ENCODE peak calls at places on chromosomes 13 and 19, in nine cellular contexts. Z is AG10803; S is testis; B is activated CD4-positive, alpha-beta T cell treated with anti-CD3 and anti-CD28 coated beads for 48 hours; T is CD8-positive, alpha-beta memory T cell; F is neural crest cell; R is iPS-NIHi11; Y is GM12865; N is T-helper 9 cell. A is an unnamed sample.

GRCh38 chr13:45178349-45179142 is 22.3 kb downstream of the KCTD4 start:
- DNase-seq in F (no peak), N (no peak), T (no peak), B (peak), Z (peak), Y (no peak), S (no peak), R (no peak), A (no peak)

GRCh38 chr19:11142528-11143171 is 12.9 kb downstream of the SPC24 start:
- DNase-seq in R (peak), S (peak), Y (no peak), F (no peak), N (no peak), T (no peak), B (no peak), Z (peak), A (peak)

GRCh38 chr13:114048463-114048862 is 74.6 kb upstream of the C13orf46 start:
- DNase-seq in S (no peak), R (peak), Y (no peak), Z (no peak), N (no peak), T (no peak), F (no peak), B (no peak), A (no peak)

GRCh38 chr19:10831980-10832658 is 3.9 kb downstream of the TMED1 start:
- DNase-seq in N (no peak), F (no peak), R (no peak), T (no peak), Z (no peak), B (no peak), S (no peak), Y (no peak), A (no peak)

GRCh38 chr19:17332677-17333581 is 1.7 kb downstream of the ANO8 start:
- DNase-seq in R (peak), Y (peak), N (no peak), Z (peak), T (no peak), B (peak), S (peak), F (no peak), A (no peak)

GRCh38 chr19:12668937-12669271 is 2.3 kb downstream of the WDR83 start:
- DNase-seq in Z (peak), Y (peak), S (peak), N (peak), F (no peak), T (peak), B (peak), R (peak), A (no peak)

GRCh38 chr13:47708386-47708785 is 292.7 kb downstream of the SUCLA2 start:
- DNase-seq in T (no peak), F (no peak), B (no peak), N (no peak), S (no peak), Y (no peak), Z (peak), R (no peak), A (no peak)

GRCh38 chr19:51531349-51532315 is at the start of gene SIGLEC6:
- DNase-seq in N (no peak), S (peak), Z (no peak), Y (peak), F (no peak), B (peak), R (no peak), T (no peak), A (no peak)

GRCh38 chr13:21063031-21063430 is 1.6 kb upstream of the LATS2 start:
- DNase-seq in F (no peak), S (no peak), Z (no peak), N (no peak), T (no peak), R (no peak), Y (no peak), B (no peak), A (peak)

GRCh38 chr19:1265611-1266115 is 3.5 kb upstream of the CIRBP start:
- DNase-seq in B (peak), N (no peak), Y (no peak), Z (peak), T (peak), R (no peak), F (no peak), S (no peak), A (no peak)

GRCh38 chr19:8673281-8673891 is 25.2 kb downstream of the ACTL9 start:
- DNase-seq in Y (no peak), B (no peak), Z (no peak), S (no peak), R (no peak), F (no peak), N (no peak), T (no peak), A (no peak)

GRCh38 chr13:25803626-25804025 is 248.2 kb downstream of the SHISA2 start:
- DNase-seq in T (no peak), N (no peak), S (no peak), Y (no peak), R (no peak), Z (no peak), F (no peak), B (no peak), A (no peak)

GRCh38 chr19:29927944-29928669 is 13.9 kb upstream of the URI1 start:
- DNase-seq in N (no peak), S (no peak), F (peak), T (no peak), R (peak), Z (no peak), B (peak), Y (peak), A (no peak)

GRCh38 chr19:58345558-58345957 is 7.7 kb downstream of the A1BG start:
- DNase-seq in N (no peak), B (no peak), T (no peak), F (no peak), Y (no peak), S (no peak), Z (no peak), R (no peak), A (no peak)

GRCh38 chr19:5503598-5503997 is 48.4 kb downstream of the ZNRF4 start:
- DNase-seq in F (no peak), Y (peak), Z (no peak), B (no peak), S (no peak), N (no peak), T (no peak), R (no peak), A (no peak)

GRCh38 chr13:72368031-72368430 is 359.4 kb downstream of the MZT1 start:
- DNase-seq in F (no peak), Z (no peak), T (no peak), Y (no peak), B (no peak), S (no peak), N (no peak), R (no peak), A (no peak)

GRCh38 chr13:65540064-65540635 is 1690.0 kb downstream of the PCDH9 start:
- DNase-seq in S (no peak), Y (no peak), B (no peak), Z (peak), R (no peak), F (no peak), T (no peak), N (no peak), A (no peak)